ENCODE peak calls at places on chromosomes 13 and 19, in six cellular contexts. A is H1, X is IMR-90, M is mesendoderm, K is H9, P is neuronal stem cell. W is an unnamed sample.

GRCh38 chr19:13521066-13521465 is 14.8 kb upstream of the CACNA1A start:
- DNase-seq in A (no peak), X (peak), M (no peak), K (no peak), P (no peak), W (no peak)

GRCh38 chr13:67341406-67341805 is 111.3 kb upstream of the PCDH9 start:
- DNase-seq in A (no peak), X (peak), M (no peak), K (no peak), P (no peak), W (peak)

GRCh38 chr13:39789451-39789850 is 134.0 kb downstream of the COG6 start:
- DNase-seq in A (no peak), X (no peak), M (no peak), K (no peak), P (no peak), W (no peak)

GRCh38 chr19:30799854-30800755 is 427.9 kb downstream of the ZNF536 start:
- DNase-seq in A (peak), X (no peak), M (peak), K (peak), P (peak), W (peak)

GRCh38 chr13:32947886-32948285 is 68.3 kb upstream of the KL start:
- DNase-seq in A (no peak), X (no peak), M (peak), K (no peak), P (no peak), W (no peak)

GRCh38 chr19:1764293-1764683 is 11.0 kb downstream of the ONECUT3 start:
- DNase-seq in A (no peak), X (no peak), M (no peak), K (no peak), P (no peak), W (no peak)

GRCh38 chr19:54561840-54562239 is 11.8 kb upstream of the LILRA2 start:
- DNase-seq in A (no peak), X (no peak), M (no peak), K (no peak), P (no peak), W (no peak)

GRCh38 chr19:12722566-12723382 is 958 bp downstream of the TNPO2 start:
- DNase-seq in A (peak), X (peak), M (peak), K (peak), P (peak), W (peak)

GRCh38 chr13:82565191-82565590 is 1317.1 kb downstream of the SLITRK1 start:
- DNase-seq in A (no peak), X (no peak), M (no peak), K (no peak), P (no peak), W (no peak)

GRCh38 chr13:47594833-47595232 is 406.2 kb downstream of the SUCLA2 start:
- DNase-seq in A (peak), X (peak), M (peak), K (peak), P (no peak), W (peak)

GRCh38 chr13:32735859-32736258 is 149.6 kb downstream of the PDS5B start:
- DNase-seq in A (no peak), X (no peak), M (no peak), K (no peak), P (no peak), W (no peak)

GRCh38 chr13:80341771-80342271 is 895 bp upstream of the SPRY2 start:
- DNase-seq in A (no peak), X (peak), M (peak), K (peak), P (peak), W (peak)

GRCh38 chr19:9531933-9532332 is 6.5 kb downstream of the ZNF426 start:
- DNase-seq in A (no peak), X (peak), M (no peak), K (no peak), P (no peak), W (peak)

GRCh38 chr13:46170268-46170667 is 11.7 kb downstream of the LCP1 start:
- DNase-seq in A (peak), X (no peak), M (no peak), K (peak), P (no peak), W (no peak)

GRCh38 chr19:38939957-38940356 is 9.2 kb downstream of the MRPS12 start:
- DNase-seq in A (no peak), X (no peak), M (no peak), K (no peak), P (no peak), W (no peak)

GRCh38 chr13:50616101-50616500 is 227.4 kb downstream of the DLEU7 start:
- DNase-seq in A (no peak), X (peak), M (no peak), K (no peak), P (no peak), W (peak)

GRCh38 chr19:17581211-17581874 is 25.9 kb downstream of the COLGALT1 start:
- DNase-seq in A (no peak), X (no peak), M (no peak), K (no peak), P (no peak), W (no peak)

GRCh38 chr19:39531834-39532232 is 819 bp downstream of the EID2B start:
- DNase-seq in A (no peak), X (no peak), M (no peak), K (no peak), P (no peak), W (no peak)

GRCh38 chr13:73835138-73835721 is 299.0 kb downstream of the KLF12 start:
- DNase-seq in A (no peak), X (peak), M (peak), K (no peak), P (peak), W (peak)

GRCh38 chr19:821228-821975 is at the start of gene PLPPR3:
- DNase-seq in A (no peak), X (no peak), M (no peak), K (peak), P (no peak), W (no peak)

GRCh38 chr13:100542546-100543156 is 45.9 kb downstream of the GGACT start:
- DNase-seq in A (no peak), X (peak), M (no peak), K (peak), P (no peak), W (peak)

GRCh38 chr13:34750078-34750703 is 191.9 kb upstream of the NBEA start:
- DNase-seq in A (no peak), X (no peak), M (peak), K (peak), P (peak), W (no peak)

GRCh38 chr19:31841755-31842154 is 492.5 kb upstream of the TSHZ3 start:
- DNase-seq in A (no peak), X (no peak), M (no peak), K (no peak), P (no peak), W (no peak)

GRCh38 chr19:49272204-49272603 is 52.8 kb downstream of the SLC6A16 start:
- DNase-seq in A (no peak), X (peak), M (no peak), K (no peak), P (no peak), W (no peak)

GRCh38 chr13:52447815-52448552 is 2.5 kb downstream of the VPS36 start:
- DNase-seq in A (no peak), X (no peak), M (peak), K (no peak), P (no peak), W (no peak)

GRCh38 chr13:52450793-52451116 is 321 bp upstream of the VPS36 start:
- DNase-seq in A (no peak), X (no peak), M (no peak), K (no peak), P (no peak), W (no peak)

GRCh38 chr13:52452470-52452869 is 2.0 kb upstream of the VPS36 start:
- DNase-seq in A (no peak), X (no peak), M (no peak), K (no peak), P (no peak), W (no peak)

GRCh38 chr13:52449323-52450011 is 967 bp downstream of the VPS36 start:
- DNase-seq in A (no peak), X (no peak), M (peak), K (no peak), P (no peak), W (peak)

GRCh38 chr13:52450012-52450792 is at the start of gene VPS36:
- DNase-seq in A (peak), X (peak), M (peak), K (peak), P (peak), W (peak)
- H2BK5ac ChIP-seq in A (peak), X (peak), M (peak), K (no peak), P (peak), W (peak)

DNA sequence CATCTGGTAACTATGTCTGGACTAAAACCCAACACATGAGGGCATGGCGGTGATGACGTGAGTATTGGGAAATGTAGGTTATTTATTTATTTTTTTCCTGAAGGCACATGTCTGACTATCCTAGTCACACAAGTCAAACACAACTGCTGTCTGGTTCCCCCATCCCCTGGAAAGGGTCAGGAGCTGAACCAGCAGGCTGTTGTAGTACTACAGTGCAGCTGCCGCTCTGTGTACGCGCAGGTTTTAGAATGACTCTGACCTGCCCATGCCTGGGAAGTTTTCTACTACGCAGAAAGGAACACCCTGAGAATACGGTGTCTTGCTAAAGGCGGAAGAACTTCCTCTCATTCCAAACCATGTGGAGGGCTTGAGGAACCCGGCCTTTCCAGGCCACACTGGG is 1.2 kb downstream of the SLC7A1 start:
- DNase-seq in A (no peak), X (peak), M (peak), K (no peak), P (peak), W (peak)
- H2BK5ac ChIP-seq in A (peak), X (peak), M (no peak), K (no peak), P (no peak), W (peak)

GRCh38 chr19:45403272-45403671 is 1.6 kb downstream of the PPP1R13L start:
- DNase-seq in A (no peak), X (no peak), M (no peak), K (no peak), P (no peak), W (no peak)
- H2BK5ac ChIP-seq in A (no peak), X (no peak), M (peak), K (no peak), P (no peak), W (no peak)

GRCh38 chr19:16495982-16496612 is at the start of the genes C19orf44 and CALR3:
- DNase-seq in A (peak), X (peak), M (peak), K (peak), P (peak), W (peak)
- H2BK5ac ChIP-seq in A (peak), X (peak), M (no peak), K (no peak), P (peak), W (no peak)

GRCh38 chr13:110498327-110498726 is 63.2 kb downstream of the RAB20 start:
- DNase-seq in A (no peak), X (peak), M (no peak), K (no peak), P (no peak), W (peak)

GRCh38 chr13:110495881-110496280 is 65.6 kb downstream of the RAB20 start:
- DNase-seq in A (no peak), X (no peak), M (no peak), K (no peak), P (no peak), W (no peak)

GRCh38 chr13:110496281-110496680 is 65.2 kb downstream of the RAB20 start:
- DNase-seq in A (no peak), X (no peak), M (no peak), K (no peak), P (no peak), W (no peak)

GRCh38 chr13:110495376-110495775 is 66.1 kb downstream of the RAB20 start:
- DNase-seq in A (no peak), X (no peak), M (no peak), K (no peak), P (no peak), W (no peak)

GRCh38 chr13:110497003-110497402 is 64.5 kb downstream of the RAB20 start:
- DNase-seq in A (no peak), X (no peak), M (no peak), K (no peak), P (no peak), W (no peak)
- H2BK5ac ChIP-seq in A (no peak), X (no peak), M (no peak), K (no peak), P (no peak), W (no peak)

W was measured in mesenchymal stem cell.